ENCODE peak calls at places on chromosomes 6 and 20, in nine cellular contexts. O is Peyer's patch; A is mammary epithelial cell; W is IMR-90; Y is esophagus squamous epithelium; Z is osteoblast; D is CD8-positive, alpha-beta memory T cell; G is MM.1S; U is pancreas. M is an unnamed sample.

GRCh38 chr20:48760403-48760889 is 67.4 kb downstream of the PREX1 start:
- DNase-seq in W (peak), U (no peak), D (peak), O (peak), G (peak), Z (peak), Y (no peak), A (peak), M (peak)

GRCh38 chr20:8454137-8454712 is 322.2 kb downstream of the PLCB1 start:
- DNase-seq in G (no peak), O (no peak), Y (no peak), U (no peak), W (peak), D (no peak), A (peak), Z (peak), M (peak)

GRCh38 chr6:130019796-130020105 is 1.4 kb downstream of the L3MBTL3 start:
- DNase-seq in G (no peak), A (no peak), Z (peak), Y (no peak), U (no peak), W (no peak), O (no peak), D (no peak), M (no peak)

GRCh38 chr20:4507288-4507719 is 214.4 kb upstream of the PRND start:
- DNase-seq in Y (no peak), G (no peak), A (peak), D (no peak), U (no peak), W (peak), Z (peak), O (no peak), M (peak)

GRCh38 chr6:56649053-56649769 is 6.5 kb upstream of the DST start:
- DNase-seq in U (no peak), Y (no peak), W (no peak), G (no peak), O (no peak), Z (no peak), D (no peak), A (no peak), M (peak)

GRCh38 chr6:78999737-79000136 is 78.3 kb downstream of the PHIP start:
- DNase-seq in G (no peak), W (peak), Z (no peak), D (no peak), U (no peak), O (no peak), Y (no peak), A (no peak), M (peak)

GRCh38 chr6:156935000-156935399 is 157.8 kb downstream of the ARID1B start:
- DNase-seq in D (no peak), W (no peak), Y (no peak), Z (no peak), A (no peak), G (no peak), O (no peak), U (no peak), M (no peak)

GRCh38 chr6:159969921-159970320 is 1.0 kb downstream of the IGF2R start:
- DNase-seq in O (peak), Z (peak), W (peak), G (no peak), U (peak), A (peak), Y (no peak), D (no peak), M (peak)

GRCh38 chr6:68778356-68779020 is 143.4 kb downstream of the ADGRB3 start:
- DNase-seq in Y (no peak), W (peak), Z (no peak), G (peak), U (peak), A (no peak), O (no peak), D (no peak), M (peak)

GRCh38 chr6:32972353-32973143 is 4.2 kb downstream of the BRD2 start:
- DNase-seq in D (peak), W (no peak), Y (no peak), U (no peak), O (peak), Z (peak), G (peak), A (no peak), M (no peak)

GRCh38 chr6:6246539-6246938 is 73.9 kb downstream of the F13A1 start:
- DNase-seq in U (no peak), A (no peak), Y (no peak), O (no peak), D (no peak), Z (no peak), G (no peak), W (no peak), M (no peak)

GRCh38 chr6:83183082-83183828 is 9.8 kb downstream of the PGM3 start:
- DNase-seq in G (no peak), D (no peak), Y (no peak), W (peak), O (no peak), U (no peak), Z (peak), A (peak), M (peak)
- H3K27ac ChIP-seq in G (no peak), D (no peak), Y (no peak), W (no peak), O (no peak), U (no peak), Z (peak), A (peak), M (peak)

GRCh38 chr6:110357298-110357695 is 852 bp downstream of the METTL24 start:
- DNase-seq in W (no peak), O (no peak), Y (no peak), A (no peak), D (no peak), U (no peak), Z (peak), G (no peak), M (no peak)
- H3K27ac ChIP-seq in W (no peak), O (peak), Y (peak), A (no peak), D (no peak), U (peak), Z (no peak), G (no peak), M (no peak)

DNA sequence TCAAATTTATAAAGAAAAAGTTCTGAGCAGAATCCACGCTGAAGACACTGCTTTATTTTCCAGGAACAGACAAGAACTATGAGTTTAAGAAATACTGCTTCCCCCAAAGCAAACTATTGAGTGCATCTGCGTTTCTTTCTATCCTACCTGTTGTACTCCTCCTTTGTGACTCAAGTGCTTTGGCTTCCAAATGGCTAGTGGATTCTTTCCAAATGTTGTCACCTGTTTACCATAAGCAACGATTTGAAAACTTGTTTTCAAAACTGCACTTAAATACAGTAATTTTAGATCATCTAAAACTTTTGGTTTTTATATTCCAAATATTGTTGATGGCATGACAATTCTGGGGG is 9.5 kb downstream of the PXDC1 start:
- DNase-seq in W (no peak), U (no peak), O (no peak), Y (no peak), A (no peak), Z (peak), D (no peak), G (no peak), M (no peak)
- H3K27ac ChIP-seq in W (no peak), U (no peak), O (no peak), Y (peak), A (peak), Z (peak), D (no peak), G (no peak), M (no peak)

GRCh38 chr20:62065669-62066338 is at the start of gene TAF4:
- DNase-seq in U (peak), D (peak), O (peak), Z (peak), G (peak), A (peak), Y (no peak), W (peak), M (peak)

GRCh38 chr20:62066339-62066982 is 780 bp upstream of the TAF4 start:
- DNase-seq in D (no peak), Z (no peak), A (peak), W (no peak), G (peak), O (peak), U (peak), Y (no peak), M (peak)

GRCh38 chr20:62067547-62068260 is 2.0 kb upstream of the TAF4 start:
- DNase-seq in D (no peak), U (no peak), A (no peak), O (no peak), Z (peak), W (no peak), G (no peak), Y (no peak), M (no peak)

GRCh38 chr20:62064788-62065668 is 653 bp downstream of the TAF4 start:
- DNase-seq in O (no peak), G (peak), U (no peak), Z (peak), W (no peak), D (no peak), Y (no peak), A (no peak), M (no peak)

DNA sequence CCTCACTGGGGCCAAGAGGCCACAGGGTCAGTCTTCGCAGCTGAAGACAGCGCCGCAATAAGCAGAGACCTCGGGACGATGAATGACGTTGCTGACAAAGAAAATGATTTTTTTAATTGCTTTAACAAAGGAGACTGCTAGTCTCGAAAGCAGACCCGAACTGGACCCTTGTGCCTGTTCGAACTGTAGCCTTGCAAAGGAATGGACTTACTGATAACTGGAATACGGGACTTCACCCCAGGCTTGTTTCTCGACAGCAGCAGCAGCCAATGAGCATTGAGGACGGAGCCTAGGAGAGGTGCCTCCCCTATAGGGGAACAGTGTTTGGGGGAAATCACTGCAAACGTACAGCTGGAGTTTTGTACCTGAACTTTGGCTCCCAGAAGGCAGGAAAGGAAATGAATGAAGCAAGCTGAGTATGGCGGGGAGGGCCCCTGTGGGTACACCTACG is 1.3 kb upstream of the TAF4 start:
- DNase-seq in Y (no peak), O (peak), G (no peak), W (no peak), U (no peak), D (peak), A (no peak), Z (peak), M (no peak)
- H3K27ac ChIP-seq in Y (peak), O (peak), G (no peak), W (peak), U (peak), D (peak), A (no peak), Z (peak), M (peak)

DNA sequence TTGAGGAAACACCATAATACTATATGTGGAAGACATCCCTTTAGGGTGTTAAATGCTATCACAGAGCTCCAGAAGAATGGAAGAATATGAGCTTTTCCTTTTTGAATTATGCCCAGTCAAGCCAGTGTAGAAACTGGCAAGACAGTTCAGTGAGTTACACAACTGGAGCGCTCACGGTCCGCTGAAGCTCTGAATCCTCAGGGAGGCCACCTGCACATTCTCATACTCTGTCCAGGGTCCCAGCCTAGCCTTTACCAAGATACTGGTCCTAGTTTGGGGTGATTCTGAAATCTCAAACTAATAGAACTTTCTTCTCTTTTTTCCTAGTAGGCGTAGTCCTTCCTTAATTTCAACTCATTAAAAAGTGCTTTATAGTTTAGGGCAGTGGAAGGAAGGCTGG is 51.3 kb downstream of the ALDH8A1 start:
- DNase-seq in Z (no peak), W (no peak), G (no peak), D (no peak), A (no peak), U (no peak), O (no peak), Y (no peak), M (no peak)
- H3K27ac ChIP-seq in Z (peak), W (no peak), G (no peak), D (no peak), A (no peak), U (no peak), O (no peak), Y (no peak), M (no peak)

DNA sequence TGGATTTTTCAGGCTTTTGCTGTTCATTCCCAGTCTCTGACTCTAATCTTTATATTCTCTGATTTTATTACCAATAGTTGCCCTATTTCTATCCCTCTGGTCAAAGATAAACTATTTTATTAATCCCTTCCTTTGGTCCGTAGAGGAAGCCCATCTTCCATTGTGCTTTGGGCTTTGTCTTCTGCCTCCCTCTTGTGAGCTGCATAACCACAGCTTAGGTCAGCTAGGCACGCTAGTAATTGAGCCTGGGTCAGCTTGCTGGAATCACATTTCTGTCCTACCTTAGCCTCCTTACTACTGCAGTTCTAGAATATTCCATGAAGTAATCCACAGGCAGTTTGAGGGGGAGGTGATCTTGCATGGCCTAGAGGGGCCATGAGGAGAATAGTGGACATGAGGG is 49.4 kb downstream of the TRMT11 start:
- DNase-seq in D (no peak), A (no peak), Z (no peak), U (no peak), G (no peak), Y (no peak), O (no peak), W (no peak), M (no peak)
- H3K27ac ChIP-seq in D (no peak), A (no peak), Z (no peak), U (no peak), G (no peak), Y (no peak), O (no peak), W (no peak), M (no peak)

GRCh38 chr6:152749336-152749735 is 1.3 kb upstream of the VIP start:
- DNase-seq in G (no peak), D (no peak), A (no peak), Z (no peak), U (no peak), Y (no peak), O (no peak), W (no peak), M (no peak)

GRCh38 chr6:152745509-152746171 is 5.0 kb upstream of the VIP start:
- DNase-seq in O (no peak), A (no peak), Z (no peak), Y (no peak), U (no peak), G (no peak), D (no peak), W (peak), M (no peak)

GRCh38 chr6:152746172-152746553 is 4.4 kb upstream of the VIP start:
- DNase-seq in A (peak), U (no peak), G (no peak), O (no peak), D (no peak), W (peak), Y (no peak), Z (no peak), M (peak)

GRCh38 chr6:152750694-152751093 is at the start of gene VIP:
- DNase-seq in W (peak), U (no peak), A (peak), O (no peak), D (no peak), Y (no peak), G (peak), Z (no peak), M (peak)

DNA sequence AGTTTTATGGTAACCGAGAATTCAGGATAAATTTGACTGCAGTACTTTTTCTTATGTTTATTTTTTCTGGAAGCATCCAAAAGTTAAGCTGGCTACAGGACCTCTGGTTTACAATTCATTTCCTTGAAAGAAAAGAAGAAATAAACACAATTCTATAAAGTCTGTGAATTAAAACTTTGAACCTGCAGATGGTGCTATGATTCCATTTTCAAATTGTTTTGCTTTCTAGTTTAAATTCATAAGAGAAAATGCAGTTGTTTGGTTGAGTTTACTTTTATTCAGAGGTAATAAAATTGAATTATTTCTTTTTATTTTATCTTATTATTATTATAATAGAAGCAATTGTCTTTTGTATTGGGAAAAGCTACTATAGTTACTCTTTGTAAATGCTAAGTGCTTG is 1.8 kb upstream of the VIP start:
- DNase-seq in A (no peak), U (no peak), O (no peak), Z (no peak), Y (no peak), G (peak), D (no peak), W (peak), M (peak)
- H3K27ac ChIP-seq in A (no peak), U (no peak), O (no peak), Z (no peak), Y (no peak), G (no peak), D (no peak), W (no peak), M (no peak)

GRCh38 chr6:90368001-90368400 is 71.4 kb upstream of the BACH2 start:
- DNase-seq in Y (no peak), W (no peak), A (no peak), D (no peak), G (no peak), U (no peak), Z (no peak), O (no peak), M (no peak)

GRCh38 chr6:90369024-90369519 is 72.4 kb upstream of the BACH2 start:
- DNase-seq in U (peak), G (peak), A (peak), Z (peak), Y (peak), D (peak), O (peak), W (peak), M (peak)

GRCh38 chr6:90368601-90369000 is 72.0 kb upstream of the BACH2 start:
- DNase-seq in G (no peak), O (no peak), Z (no peak), D (no peak), U (no peak), A (no peak), W (peak), Y (no peak), M (peak)

GRCh38 chr6:90370493-90370959 is 73.9 kb upstream of the BACH2 start:
- DNase-seq in D (no peak), U (no peak), O (no peak), Y (no peak), A (peak), W (peak), Z (no peak), G (no peak), M (peak)

GRCh38 chr6:90369651-90370050 is 73.0 kb upstream of the BACH2 start:
- DNase-seq in G (no peak), Y (no peak), A (no peak), U (no peak), D (no peak), W (no peak), Z (no peak), O (no peak), M (peak)
- H3K27ac ChIP-seq in G (peak), Y (peak), A (peak), U (no peak), D (no peak), W (peak), Z (peak), O (peak), M (peak)

M was measured in fibroblast of lung.